ENCODE peak calls at places on chromosome 17, in nine cellular contexts. L, J, Q, R, M, P, K, B and H are unnamed samples.
A peak's percentile ranks its signal among the peaks of the same experiment; 100 is the strongest.

GRCh38 chr17:44122825-44123355 is 551 bp downstream of the HDAC5 start:
- DNase-seq in L (no peak), J (no peak), Q (peak; percentile 30), R (peak; percentile 61), M (no peak), P (no peak), K (no peak), B (no peak), H (no peak)

GRCh38 chr17:49699967-49700575 is 7.7 kb downstream of the SLC35B1 start:
- DNase-seq in L (no peak), J (no peak), Q (no peak), R (no peak), M (no peak), P (no peak), K (no peak), B (no peak), H (peak; percentile 57)

GRCh38 chr17:74698069-74698468 is 14.7 kb downstream of the CD300LF start:
- DNase-seq in L (no peak), J (no peak), Q (no peak), R (no peak), M (no peak), P (no peak), K (no peak), B (no peak), H (peak; percentile 41)

GRCh38 chr17:45833826-45834439 is 10.7 kb upstream of the SPPL2C start:
- DNase-seq in L (no peak), J (no peak), Q (no peak), R (no peak), M (no peak), P (no peak), K (no peak), B (no peak), H (no peak)

GRCh38 chr17:50893183-50893993 is 27.2 kb upstream of the TOB1 start:
- DNase-seq in L (peak; percentile 35), J (no peak), Q (peak; percentile 21), R (no peak), M (peak; percentile 72), P (no peak), K (peak; percentile 6), B (no peak), H (no peak)

GRCh38 chr17:41580651-41581365 is 5.9 kb downstream of the KRT14 start:
- DNase-seq in L (peak; percentile 48), J (no peak), Q (no peak), R (no peak), M (no peak), P (no peak), K (no peak), B (no peak), H (no peak)

GRCh38 chr17:37089998-37090397 is 141.2 kb downstream of the AATF start:
- DNase-seq in L (no peak), J (no peak), Q (no peak), R (no peak), M (no peak), P (peak; percentile 41), K (peak; percentile 69), B (peak; percentile 41), H (no peak)

GRCh38 chr17:38750312-38751121 is 2.0 kb upstream of the PSMB3 start:
- DNase-seq in L (peak; percentile 55), J (no peak), Q (peak; percentile 73), R (peak; percentile 47), M (no peak), P (no peak), K (no peak), B (no peak), H (peak; percentile 77)

GRCh38 chr17:29667969-29668368 is 45.3 kb upstream of the CORO6 start:
- DNase-seq in L (no peak), J (no peak), Q (no peak), R (no peak), M (no peak), P (no peak), K (peak; percentile 38), B (no peak), H (no peak)

GRCh38 chr17:45790296-45790922 is 6.3 kb downstream of the CRHR1 start:
- DNase-seq in L (no peak), J (no peak), Q (no peak), R (no peak), M (peak; percentile 3), P (no peak), K (no peak), B (no peak), H (no peak)

GRCh38 chr17:38746004-38746892 is 1.9 kb downstream of the PCGF2 start:
- DNase-seq in L (no peak), J (no peak), Q (no peak), R (no peak), M (no peak), P (no peak), K (no peak), B (no peak), H (no peak)

GRCh38 chr17:27361695-27362094 is 67.8 kb downstream of the WSB1 start:
- DNase-seq in L (no peak), J (no peak), Q (no peak), R (no peak), M (no peak), P (no peak), K (no peak), B (no peak), H (no peak)

GRCh38 chr17:3723556-3724372 is at the start of gene HASPIN:
- DNase-seq in L (peak; percentile 92), J (peak; percentile 92), Q (peak; percentile 80), R (peak; percentile 98), M (peak; percentile 86), P (peak; percentile 92), K (peak; percentile 99), B (peak; percentile 86), H (peak; percentile 97)

GRCh38 chr17:30300803-30301202 is 9.1 kb upstream of the BLMH start:
- DNase-seq in L (no peak), J (no peak), Q (no peak), R (no peak), M (no peak), P (no peak), K (no peak), B (no peak), H (no peak)